ENCODE peak calls at places on chromosome 1, in eight cellular contexts. One of them, this sample, is unnamed.
A peak's percentile ranks its signal among the peaks of the same experiment; 100 is the strongest.

GRCh38 chr1:54826226-54826816 is 25.2 kb upstream of the TTC22 start:
- DNase-seq in endothelial cell: no peak
- DNase-seq in GM12865: no peak
- DNase-seq in choroid plexus epithelial cell: no peak
- DNase-seq in GM13976: no peak
- DNase-seq in lower leg skin: peak; percentile 58
- DNase-seq in heart left ventricle: no peak
- DNase-seq in AG04449: no peak
- DNase-seq in this sample: no peak

GRCh38 chr1:168343566-168343965 is 62.9 kb downstream of the TBX19 start:
- DNase-seq in GM12865: no peak
- DNase-seq in choroid plexus epithelial cell: no peak
- DNase-seq in endothelial cell: no peak
- DNase-seq in GM13976: no peak
- DNase-seq in lower leg skin: no peak
- DNase-seq in AG04449: no peak
- DNase-seq in heart left ventricle: no peak
- DNase-seq in this sample: no peak

GRCh38 chr1:147389532-147390184 is 147.2 kb downstream of the CHD1L start:
- DNase-seq in choroid plexus epithelial cell: peak; percentile 79
- DNase-seq in GM12865: peak; percentile 54
- DNase-seq in heart left ventricle: no peak
- DNase-seq in endothelial cell: peak; percentile 33
- DNase-seq in AG04449: no peak
- DNase-seq in GM13976: peak; percentile 69
- DNase-seq in lower leg skin: no peak
- DNase-seq in this sample: no peak

GRCh38 chr1:151508721-151509292 is 2.4 kb upstream of the CGN start:
- DNase-seq in lower leg skin: no peak
- DNase-seq in choroid plexus epithelial cell: no peak
- DNase-seq in heart left ventricle: no peak
- DNase-seq in GM13976: no peak
- DNase-seq in endothelial cell: no peak
- DNase-seq in AG04449: no peak
- DNase-seq in GM12865: no peak
- DNase-seq in this sample: no peak

GRCh38 chr1:93328809-93329477 is 16.8 kb upstream of the DR1 start:
- DNase-seq in GM13976: no peak
- DNase-seq in endothelial cell: no peak
- DNase-seq in choroid plexus epithelial cell: no peak
- DNase-seq in lower leg skin: no peak
- DNase-seq in AG04449: no peak
- DNase-seq in heart left ventricle: no peak
- DNase-seq in GM12865: peak; percentile 39
- DNase-seq in this sample: no peak

GRCh38 chr1:80594013-80594412 is 1206.7 kb upstream of the ADGRL2 start:
- DNase-seq in GM12865: no peak
- DNase-seq in AG04449: no peak
- DNase-seq in lower leg skin: no peak
- DNase-seq in heart left ventricle: no peak
- DNase-seq in choroid plexus epithelial cell: no peak
- DNase-seq in endothelial cell: no peak
- DNase-seq in GM13976: no peak
- DNase-seq in this sample: no peak

GRCh38 chr1:164534863-164535590 is 24.0 kb upstream of the PBX1 start:
- DNase-seq in GM13976: no peak
- DNase-seq in choroid plexus epithelial cell: no peak
- DNase-seq in AG04449: no peak
- DNase-seq in GM12865: no peak
- DNase-seq in endothelial cell: no peak
- DNase-seq in heart left ventricle: no peak
- DNase-seq in lower leg skin: no peak
- DNase-seq in this sample: no peak

GRCh38 chr1:3067301-3067670 is 1.7 kb upstream of the PRDM16 start:
- DNase-seq in choroid plexus epithelial cell: no peak
- DNase-seq in heart left ventricle: no peak
- DNase-seq in AG04449: no peak
- DNase-seq in endothelial cell: no peak
- DNase-seq in GM13976: no peak
- DNase-seq in lower leg skin: peak; percentile 80
- DNase-seq in GM12865: no peak
- DNase-seq in this sample: no peak

GRCh38 chr1:113042336-113043143 is 30.5 kb upstream of the LRIG2 start:
- DNase-seq in endothelial cell: peak; percentile 87
- DNase-seq in choroid plexus epithelial cell: peak; percentile 82
- DNase-seq in GM12865: peak; percentile 84
- DNase-seq in AG04449: peak; percentile 69
- DNase-seq in heart left ventricle: peak; percentile 81
- DNase-seq in GM13976: peak; percentile 77
- DNase-seq in lower leg skin: peak; percentile 93
- DNase-seq in this sample: peak; percentile 49

GRCh38 chr1:235100124-235100801 is 28.4 kb downstream of the TOMM20 start:
- DNase-seq in GM12865: no peak
- DNase-seq in AG04449: no peak
- DNase-seq in endothelial cell: no peak
- DNase-seq in lower leg skin: peak; percentile 83
- DNase-seq in heart left ventricle: peak; percentile 52
- DNase-seq in choroid plexus epithelial cell: peak; percentile 49
- DNase-seq in GM13976: no peak
- DNase-seq in this sample: no peak

GRCh38 chr1:176866011-176866410 is 298.5 kb downstream of the ASTN1 start:
- DNase-seq in AG04449: no peak
- DNase-seq in endothelial cell: no peak
- DNase-seq in lower leg skin: no peak
- DNase-seq in choroid plexus epithelial cell: no peak
- DNase-seq in heart left ventricle: no peak
- DNase-seq in GM13976: no peak
- DNase-seq in GM12865: no peak
- DNase-seq in this sample: no peak

GRCh38 chr1:70361727-70362413 is 7.3 kb upstream of the ANKRD13C start:
- DNase-seq in AG04449: no peak
- DNase-seq in heart left ventricle: no peak
- DNase-seq in endothelial cell: peak; percentile 20
- DNase-seq in GM13976: no peak
- DNase-seq in GM12865: no peak
- DNase-seq in lower leg skin: no peak
- DNase-seq in choroid plexus epithelial cell: peak; percentile 72
- DNase-seq in this sample: no peak

GRCh38 chr1:2555634-2556276 is 416 bp upstream of the TNFRSF14 start:
- DNase-seq in heart left ventricle: peak; percentile 91
- DNase-seq in GM12865: peak; percentile 88
- DNase-seq in lower leg skin: peak; percentile 99
- DNase-seq in endothelial cell: no peak
- DNase-seq in GM13976: peak; percentile 81
- DNase-seq in choroid plexus epithelial cell: peak; percentile 71
- DNase-seq in AG04449: no peak
- DNase-seq in this sample: peak; percentile 75

GRCh38 chr1:200888349-200888838 is 6.3 kb upstream of the INAVA start:
- DNase-seq in AG04449: no peak
- DNase-seq in lower leg skin: no peak
- DNase-seq in GM12865: peak; percentile 95
- DNase-seq in choroid plexus epithelial cell: no peak
- DNase-seq in endothelial cell: no peak
- DNase-seq in heart left ventricle: no peak
- DNase-seq in GM13976: peak; percentile 80
- DNase-seq in this sample: no peak

GRCh38 chr1:47031059-47031458 is 7.6 kb downstream of the CYP4X1 start:
- DNase-seq in choroid plexus epithelial cell: peak; percentile 92
- DNase-seq in endothelial cell: no peak
- DNase-seq in lower leg skin: no peak
- DNase-seq in GM12865: no peak
- DNase-seq in GM13976: no peak
- DNase-seq in heart left ventricle: no peak
- DNase-seq in AG04449: no peak
- DNase-seq in this sample: no peak

GRCh38 chr1:191851799-191852595 is 306.3 kb upstream of the RGS18 start:
- DNase-seq in AG04449: peak; percentile 16
- DNase-seq in lower leg skin: no peak
- DNase-seq in GM13976: no peak
- DNase-seq in GM12865: no peak
- DNase-seq in endothelial cell: no peak
- DNase-seq in heart left ventricle: no peak
- DNase-seq in choroid plexus epithelial cell: peak; percentile 41
- DNase-seq in this sample: no peak

DNA sequence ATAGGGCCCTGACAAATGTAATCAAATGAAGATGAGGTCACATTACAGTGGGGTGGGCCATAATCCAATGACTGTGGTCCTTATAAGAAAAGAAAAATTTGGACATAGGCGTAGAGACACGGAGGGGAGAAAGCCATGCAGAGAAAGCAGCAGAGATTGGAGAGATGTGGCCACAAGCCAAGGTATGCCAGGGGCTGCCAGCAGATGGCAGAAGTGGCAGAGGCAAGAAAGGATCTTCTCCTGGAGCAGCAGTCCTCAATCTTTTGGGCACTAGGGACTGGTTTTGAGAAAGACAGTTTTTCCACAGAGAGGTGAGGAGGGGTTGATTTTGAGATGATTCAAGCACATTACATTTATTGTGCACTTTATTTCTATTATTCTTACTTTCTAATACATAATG is 355.1 kb downstream of the NPHP4 start:
- DNase-seq in lower leg skin: peak; percentile 86
- DNase-seq in GM12865: peak; percentile 21
- DNase-seq in choroid plexus epithelial cell: no peak
- DNase-seq in AG04449: no peak
- DNase-seq in endothelial cell: no peak
- DNase-seq in GM13976: peak; percentile 13
- DNase-seq in heart left ventricle: no peak
- DNase-seq in this sample: no peak
- TF ChIP-seq CTCF in lower leg skin: no peak
- TF ChIP-seq CTCF in GM12865: peak; percentile 46
- TF ChIP-seq CTCF in choroid plexus epithelial cell: peak; percentile 33
- TF ChIP-seq CTCF in AG04449: no peak
- TF ChIP-seq CTCF in endothelial cell: no peak
- TF ChIP-seq CTCF in GM13976: no peak
- TF ChIP-seq CTCF in heart left ventricle: peak; percentile 37
- TF ChIP-seq CTCF in this sample: no peak

GRCh38 chr1:6592441-6592840 is 10.2 kb downstream of the KLHL21 start:
- DNase-seq in GM12865: no peak
- DNase-seq in AG04449: no peak
- DNase-seq in heart left ventricle: no peak
- DNase-seq in GM13976: no peak
- DNase-seq in lower leg skin: no peak
- DNase-seq in choroid plexus epithelial cell: no peak
- DNase-seq in endothelial cell: no peak
- DNase-seq in this sample: no peak
- TF ChIP-seq CTCF in GM12865: no peak
- TF ChIP-seq CTCF in AG04449: no peak
- TF ChIP-seq CTCF in heart left ventricle: no peak
- TF ChIP-seq CTCF in GM13976: no peak
- TF ChIP-seq CTCF in lower leg skin: no peak
- TF ChIP-seq CTCF in choroid plexus epithelial cell: no peak
- TF ChIP-seq CTCF in endothelial cell: no peak
- TF ChIP-seq CTCF in this sample: no peak

GRCh38 chr1:206925116-206925736 is 3.5 kb upstream of the FCMR start:
- DNase-seq in choroid plexus epithelial cell: no peak
- DNase-seq in endothelial cell: no peak
- DNase-seq in AG04449: no peak
- DNase-seq in lower leg skin: no peak
- DNase-seq in GM12865: peak; percentile 97
- DNase-seq in heart left ventricle: peak; percentile 45
- DNase-seq in GM13976: peak; percentile 83
- DNase-seq in this sample: no peak
- TF ChIP-seq CTCF in choroid plexus epithelial cell: no peak
- TF ChIP-seq CTCF in endothelial cell: no peak
- TF ChIP-seq CTCF in AG04449: no peak
- TF ChIP-seq CTCF in lower leg skin: no peak
- TF ChIP-seq CTCF in GM12865: peak; percentile 26
- TF ChIP-seq CTCF in heart left ventricle: no peak
- TF ChIP-seq CTCF in GM13976: peak; percentile 42
- TF ChIP-seq CTCF in this sample: no peak

GRCh38 chr1:100928128-100928527 is 32.2 kb downstream of the SLC30A7 start:
- DNase-seq in GM13976: no peak
- DNase-seq in heart left ventricle: no peak
- DNase-seq in choroid plexus epithelial cell: no peak
- DNase-seq in GM12865: no peak
- DNase-seq in AG04449: no peak
- DNase-seq in lower leg skin: no peak
- DNase-seq in endothelial cell: no peak
- DNase-seq in this sample: no peak
- TF ChIP-seq CTCF in GM13976: peak; percentile 18
- TF ChIP-seq CTCF in heart left ventricle: peak; percentile 21
- TF ChIP-seq CTCF in choroid plexus epithelial cell: peak; percentile 21
- TF ChIP-seq CTCF in GM12865: no peak
- TF ChIP-seq CTCF in AG04449: no peak
- TF ChIP-seq CTCF in lower leg skin: no peak
- TF ChIP-seq CTCF in endothelial cell: no peak
- TF ChIP-seq CTCF in this sample: no peak

GRCh38 chr1:199815947-199816346 is 211.6 kb upstream of the NR5A2 start:
- DNase-seq in lower leg skin: no peak
- DNase-seq in heart left ventricle: no peak
- DNase-seq in endothelial cell: no peak
- DNase-seq in choroid plexus epithelial cell: no peak
- DNase-seq in GM12865: no peak
- DNase-seq in AG04449: no peak
- DNase-seq in GM13976: no peak
- DNase-seq in this sample: no peak

GRCh38 chr1:199808110-199808870 is 219.2 kb upstream of the NR5A2 start:
- DNase-seq in GM12865: no peak
- DNase-seq in choroid plexus epithelial cell: no peak
- DNase-seq in AG04449: peak; percentile 5
- DNase-seq in lower leg skin: no peak
- DNase-seq in GM13976: no peak
- DNase-seq in heart left ventricle: no peak
- DNase-seq in endothelial cell: no peak
- DNase-seq in this sample: no peak

GRCh38 chr1:199809311-199809710 is 218.2 kb upstream of the NR5A2 start:
- DNase-seq in choroid plexus epithelial cell: no peak
- DNase-seq in heart left ventricle: no peak
- DNase-seq in GM13976: no peak
- DNase-seq in AG04449: no peak
- DNase-seq in GM12865: no peak
- DNase-seq in lower leg skin: no peak
- DNase-seq in endothelial cell: no peak
- DNase-seq in this sample: no peak

GRCh38 chr1:199811163-199811562 is 216.3 kb upstream of the NR5A2 start:
- DNase-seq in choroid plexus epithelial cell: no peak
- DNase-seq in heart left ventricle: no peak
- DNase-seq in GM13976: no peak
- DNase-seq in endothelial cell: no peak
- DNase-seq in lower leg skin: no peak
- DNase-seq in AG04449: no peak
- DNase-seq in GM12865: no peak
- DNase-seq in this sample: no peak
- TF ChIP-seq CTCF in choroid plexus epithelial cell: no peak
- TF ChIP-seq CTCF in heart left ventricle: no peak
- TF ChIP-seq CTCF in GM13976: no peak
- TF ChIP-seq CTCF in endothelial cell: no peak
- TF ChIP-seq CTCF in lower leg skin: no peak
- TF ChIP-seq CTCF in AG04449: no peak
- TF ChIP-seq CTCF in GM12865: no peak
- TF ChIP-seq CTCF in this sample: no peak

DNA sequence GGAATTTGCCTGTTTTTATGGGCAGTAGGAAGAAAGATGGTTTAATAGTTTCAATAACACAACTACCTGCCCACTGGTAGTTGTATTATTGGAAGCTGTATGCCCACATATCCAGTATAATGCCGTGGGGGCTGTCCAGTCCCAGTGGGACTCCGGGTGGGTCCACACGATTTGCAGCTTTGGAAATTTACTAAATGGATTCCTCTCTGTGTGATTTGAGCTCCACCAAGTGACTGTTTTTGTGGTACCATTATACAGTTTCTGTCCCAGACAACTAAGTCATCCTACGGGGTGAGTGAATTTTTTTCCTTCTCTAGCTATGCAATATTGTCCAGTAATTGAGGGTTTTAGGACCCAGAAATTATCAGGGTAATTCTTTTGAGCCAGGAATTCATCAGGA is 86.8 kb downstream of the PLA2G4A start:
- DNase-seq in choroid plexus epithelial cell: peak; percentile 34
- DNase-seq in AG04449: no peak
- DNase-seq in heart left ventricle: no peak
- DNase-seq in endothelial cell: no peak
- DNase-seq in GM12865: no peak
- DNase-seq in lower leg skin: no peak
- DNase-seq in GM13976: no peak
- DNase-seq in this sample: no peak
- TF ChIP-seq CTCF in choroid plexus epithelial cell: peak; percentile 36
- TF ChIP-seq CTCF in AG04449: no peak
- TF ChIP-seq CTCF in heart left ventricle: peak; percentile 28
- TF ChIP-seq CTCF in endothelial cell: no peak
- TF ChIP-seq CTCF in GM12865: no peak
- TF ChIP-seq CTCF in lower leg skin: no peak
- TF ChIP-seq CTCF in GM13976: no peak
- TF ChIP-seq CTCF in this sample: no peak

This sample was measured in omental fat pad.